ENCODE peak calls at places on chromosomes 13 and 19, in eight cellular contexts. R is heart left ventricle, D is upper lobe of right lung, F is thyroid gland, H is adrenal gland, E is uterus, B is psoas muscle, X is fibroblast of lung. C is an unnamed sample.

GRCh38 chr13:97434417-97435296 is 688 bp downstream of the RAP2A start:
- DNase-seq in R (peak; percentile 76), D (peak; percentile 71), F (peak; percentile 52), H (peak; percentile 35), E (peak; percentile 46), B (peak; percentile 46), X (no peak), C (no peak)

GRCh38 chr19:49890349-49891311 is 6.1 kb downstream of the IL4I1 start:
- DNase-seq in R (peak; percentile 68), D (peak; percentile 80), F (peak; percentile 50), H (no peak), E (no peak), B (no peak), X (no peak), C (no peak)

GRCh38 chr13:34698953-34699352 is 243.1 kb upstream of the NBEA start:
- DNase-seq in R (no peak), D (no peak), F (no peak), H (no peak), E (no peak), B (no peak), X (peak; percentile 19), C (no peak)

GRCh38 chr19:3094638-3095374 is 644 bp downstream of the GNA11 start:
- DNase-seq in R (no peak), D (peak; percentile 68), F (peak; percentile 28), H (no peak), E (no peak), B (no peak), X (peak; percentile 19), C (no peak)

GRCh38 chr13:111033172-111034133 is 81.7 kb upstream of the ARHGEF7 start:
- DNase-seq in R (no peak), D (no peak), F (no peak), H (no peak), E (no peak), B (no peak), X (no peak), C (no peak)

GRCh38 chr19:45368737-45369340 is 1.5 kb downstream of the ERCC2 start:
- DNase-seq in R (no peak), D (no peak), F (no peak), H (no peak), E (no peak), B (no peak), X (no peak), C (no peak)

GRCh38 chr13:101115762-101116161 is 300.5 kb downstream of the NALCN start:
- DNase-seq in R (no peak), D (no peak), F (no peak), H (no peak), E (no peak), B (no peak), X (peak; percentile 5), C (no peak)

GRCh38 chr19:41575998-41576397 is at the start of gene CEACAM21:
- DNase-seq in R (peak; percentile 77), D (peak; percentile 77), F (peak; percentile 23), H (peak; percentile 57), E (no peak), B (peak; percentile 41), X (no peak), C (no peak)

GRCh38 chr13:89082623-89083022 is 1411.5 kb downstream of the SLITRK5 start:
- DNase-seq in R (no peak), D (no peak), F (no peak), H (no peak), E (no peak), B (no peak), X (peak; percentile 22), C (no peak)

GRCh38 chr13:91308299-91308698 is 39.2 kb upstream of the MIR17HG start:
- DNase-seq in R (no peak), D (no peak), F (no peak), H (no peak), E (no peak), B (no peak), X (no peak), C (no peak)

DNA sequence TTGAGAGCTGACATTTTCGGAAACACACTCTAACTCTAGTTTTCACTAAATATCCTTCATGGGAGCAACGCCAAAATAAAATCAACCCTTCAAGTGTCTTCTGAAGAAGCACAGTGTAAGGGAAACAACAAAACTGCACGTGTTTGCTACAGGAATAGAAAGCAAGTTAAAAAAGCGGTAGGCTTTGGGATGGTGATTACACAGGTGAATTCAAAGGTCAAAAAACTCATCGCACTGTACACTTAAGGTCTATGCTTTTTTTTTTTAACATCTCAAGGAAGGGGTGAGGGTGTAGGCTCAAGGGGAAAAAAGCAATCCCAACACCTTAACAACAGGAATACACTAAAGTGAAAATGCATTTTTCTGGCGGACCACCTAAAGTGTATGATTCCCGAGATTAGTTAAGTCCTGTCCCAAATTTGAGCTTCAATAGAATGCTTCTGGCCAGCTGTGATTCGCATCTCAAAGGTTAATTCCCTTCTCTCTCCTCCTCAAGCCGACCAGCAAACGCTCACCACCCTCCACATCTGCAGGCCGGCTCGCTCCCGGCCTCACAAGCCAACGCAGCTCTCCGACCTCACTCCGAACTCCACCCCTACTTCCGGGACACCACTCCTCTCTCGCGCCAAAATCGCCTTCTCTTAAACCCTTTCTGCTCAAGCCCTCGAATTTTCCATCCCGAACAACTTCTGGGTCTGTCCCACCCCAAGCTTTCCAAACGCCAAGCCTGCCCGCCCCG is 1.1 kb downstream of the ARGLU1 start:
- DNase-seq in R (peak; percentile 77), D (peak; percentile 81), F (peak; percentile 54), H (peak; percentile 64), E (peak; percentile 58), B (peak; percentile 59), X (peak; percentile 64), C (no peak)
- H3K27ac ChIP-seq in R (peak overlapping the region; percentile 96), D (peak overlapping the region; percentile 98), F (peak overlapping the region; percentile 99), H (peak overlapping the region; percentile 96), E (peak overlapping the region; percentile 97), B (peak overlapping the region; percentile 87), X (peak overlapping the region; percentile 92), C (peak overlapping the region; percentile 98)

GRCh38 chr13:74136089-74136658 is 2.0 kb upstream of the KLF12 start:
- DNase-seq in R (peak; percentile 59), D (peak; percentile 64), F (peak; percentile 7), H (no peak), E (peak; percentile 29), B (peak; percentile 21), X (peak; percentile 67), C (no peak)
- TF ChIP-seq CTCF in R (no peak), D (no peak), F (no peak), H (no peak), E (no peak), B (no peak), X (peak; percentile 17), C (no peak)

DNA sequence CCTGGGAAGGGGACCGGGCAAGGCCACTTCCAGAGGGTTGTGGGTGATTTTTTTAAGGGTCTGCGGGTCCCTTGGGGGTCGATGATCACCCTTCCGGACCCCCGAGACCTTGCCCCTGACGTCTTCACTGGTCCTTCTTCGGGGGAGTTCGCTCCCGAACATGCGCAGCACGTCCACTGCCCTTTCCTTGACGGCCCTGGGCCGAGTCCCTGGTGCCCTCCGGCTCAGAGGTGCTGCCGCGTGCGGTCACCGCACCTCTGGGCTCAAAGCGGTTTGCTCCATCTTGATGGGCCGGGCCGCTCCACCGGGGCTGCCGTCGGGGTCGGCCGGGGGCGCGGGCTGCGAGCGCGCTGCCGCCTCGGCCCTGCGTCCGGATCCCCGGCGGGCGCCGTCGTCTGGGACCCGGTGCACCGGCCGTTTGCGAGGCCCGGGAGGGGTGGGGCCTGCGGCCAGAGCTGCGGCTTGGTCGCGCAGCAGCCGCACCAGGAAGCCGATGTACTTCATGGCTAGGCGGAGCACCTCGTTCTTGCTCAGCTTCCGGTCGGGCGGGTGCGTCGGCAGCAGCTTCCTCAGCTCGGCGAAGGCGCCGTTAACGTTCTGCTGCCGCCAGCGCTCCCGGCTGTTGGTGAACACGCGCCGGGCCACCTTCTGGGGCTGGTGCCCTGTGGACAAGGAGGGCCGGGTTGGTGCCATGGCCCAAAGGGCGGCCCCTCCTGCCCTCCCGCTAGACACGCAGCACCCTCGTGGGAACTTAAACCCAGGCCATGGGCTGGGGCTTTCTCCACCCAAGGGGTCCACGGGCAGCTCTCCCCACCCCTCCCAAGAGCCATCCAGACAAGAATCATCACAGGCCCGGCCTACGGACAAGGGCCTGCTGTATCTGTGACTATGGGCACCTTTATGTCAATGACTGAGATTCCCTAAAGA is 3.3 kb downstream of the LYL1 start:
- DNase-seq in R (peak; percentile 92), D (peak; percentile 91), F (peak; percentile 60), H (no peak), E (peak; percentile 70), B (peak; percentile 76), X (no peak), C (no peak)
- H3K27me3 ChIP-seq in R (no peaks in the 10 kb centered on the region), D (no peaks in the 10 kb centered on the region), F (no peaks in the 10 kb centered on the region), H (peaks cover 8% of the 10 kb centered on the region), E (no peaks in the 10 kb centered on the region), B (no peaks in the 10 kb centered on the region), X (no peaks in the 10 kb centered on the region), C (no peaks in the 10 kb centered on the region)

DNA sequence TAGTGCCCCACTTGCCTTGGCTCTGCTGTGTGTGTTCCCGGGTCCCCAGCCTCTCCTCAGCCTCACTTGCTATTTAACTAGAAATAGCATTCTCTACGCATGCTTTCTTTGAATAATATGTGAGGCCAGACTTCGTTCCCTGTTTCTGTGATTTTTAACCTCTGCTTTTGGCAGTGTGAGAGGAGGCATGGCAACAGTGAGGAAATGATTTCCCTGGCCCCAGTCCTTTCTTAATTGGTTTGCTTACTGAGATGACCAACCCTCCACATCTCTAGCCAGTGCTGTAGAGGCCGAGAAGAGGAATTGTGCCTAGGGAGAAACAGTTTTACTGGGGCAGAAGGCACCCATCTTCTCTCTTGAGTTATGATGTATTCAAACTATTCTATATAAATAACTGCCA is 74.0 kb upstream of the NPAS1 start:
- DNase-seq in R (no peak), D (no peak), F (peak; percentile 28), H (no peak), E (no peak), B (no peak), X (peak; percentile 28), C (no peak)
- H3K27ac ChIP-seq in R (peak overlapping the region; percentile 72), D (peak overlapping the region; percentile 44), F (peak overlapping the region; percentile 70), H (peak overlapping the region; percentile 36), E (peak overlapping the region; percentile 53), B (peak overlapping the region; percentile 88), X (peak overlapping the region; percentile 71), C (peak overlapping the region; percentile 90)

DNA sequence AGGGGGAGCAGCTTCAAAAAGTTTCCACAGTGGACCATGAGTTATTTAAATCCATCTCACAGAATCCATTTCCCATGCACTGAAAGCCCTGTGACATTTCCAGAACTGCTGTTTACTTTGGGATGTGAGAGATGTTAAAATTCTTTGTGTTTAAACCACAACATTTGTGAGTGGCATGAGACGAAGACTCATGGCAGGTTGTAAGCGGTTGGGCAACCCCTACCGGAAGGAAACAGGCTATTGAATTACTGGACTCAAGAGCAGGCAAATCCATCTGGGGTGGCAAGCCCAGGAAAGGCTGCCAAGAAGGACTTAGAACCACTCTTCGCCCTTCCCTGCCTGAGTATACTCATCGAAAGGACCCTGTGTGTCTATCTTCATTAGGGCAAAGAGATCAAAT is 22.3 kb upstream of the CLDN10 start:
- DNase-seq in R (no peak), D (no peak), F (no peak), H (no peak), E (no peak), B (peak; percentile 13), X (peak; percentile 60), C (no peak)
- TF ChIP-seq CTCF in R (no peak), D (no peak), F (no peak), H (no peak), E (no peak), B (no peak), X (no peak), C (no peak)

GRCh38 chr13:25961294-25961693 is 90.5 kb downstream of the SHISA2 start:
- DNase-seq in R (no peak), D (no peak), F (no peak), H (no peak), E (no peak), B (no peak), X (no peak), C (no peak)
- H3K27me3 ChIP-seq in R (no peaks in the 10 kb centered on the region), D (no peaks in the 10 kb centered on the region), F (no peaks in the 10 kb centered on the region), H (no peaks in the 10 kb centered on the region), E (no peaks in the 10 kb centered on the region), B (no peaks in the 10 kb centered on the region), X (no peaks in the 10 kb centered on the region), C (no peaks in the 10 kb centered on the region)